ENCODE peak calls at places on chromosomes 16 and 17, in seven cellular contexts. C, N, R, T, U, F and B are unnamed samples.

GRCh38 chr17:63827801-63828221 is 348 bp upstream of the FTSJ3 start:
- DNase-seq in C (no peak), N (no peak), T (no peak), F (no peak), R (no peak), U (no peak), B (no peak)

GRCh38 chr17:77728022-77728671 is 230.4 kb upstream of the TNRC6C start:
- DNase-seq in R (peak; percentile 14), T (no peak), F (peak; percentile 76), U (no peak), C (peak; percentile 78), N (no peak), B (peak; percentile 52)

GRCh38 chr17:42403150-42403549 is 14.9 kb upstream of the STAT3 start:
- DNase-seq in T (no peak), C (no peak), N (no peak), U (peak; percentile 50), F (no peak), R (no peak), B (no peak)

GRCh38 chr17:45729284-45729907 is 54.7 kb upstream of the CRHR1 start:
- DNase-seq in R (no peak), T (no peak), U (no peak), C (no peak), F (peak; percentile 13), N (peak; percentile 29), B (no peak)

GRCh38 chr17:63838586-63839184 is 3.8 kb downstream of the SMARCD2 start:
- DNase-seq in C (no peak), R (peak; percentile 94), T (peak; percentile 96), F (peak; percentile 99), N (peak; percentile 98), U (peak; percentile 75), B (peak; percentile 95)

GRCh38 chr16:546909-547770 is 13.1 kb upstream of the PRR35 start:
- DNase-seq in U (peak; percentile 90), R (peak; percentile 42), N (no peak), T (peak; percentile 46), C (no peak), F (no peak), B (peak; percentile 63)

GRCh38 chr16:85234310-85235235 is 122.3 kb upstream of the CIBAR2 start:
- DNase-seq in C (peak; percentile 46), T (peak; percentile 90), N (peak; percentile 89), U (peak; percentile 65), R (peak; percentile 92), F (no peak), B (peak; percentile 72)

GRCh38 chr16:5030251-5030870 is 3.4 kb downstream of the NAGPA start:
- DNase-seq in C (no peak), T (no peak), R (no peak), U (no peak), F (no peak), N (no peak), B (no peak)

GRCh38 chr17:29569245-29569950 is 897 bp downstream of the TP53I13 start:
- DNase-seq in R (no peak), U (no peak), F (peak; percentile 72), C (no peak), T (no peak), N (peak; percentile 68), B (no peak)

GRCh38 chr17:28973414-28973813 is 22.1 kb upstream of the PHF12 start:
- DNase-seq in R (peak; percentile 84), U (no peak), N (no peak), C (no peak), F (no peak), T (peak; percentile 71), B (peak; percentile 41)

GRCh38 chr17:27646232-27646631 is 15.2 kb downstream of the LGALS9 start:
- DNase-seq in T (no peak), C (no peak), N (no peak), R (no peak), F (no peak), U (peak; percentile 53), B (no peak)

GRCh38 chr16:31713071-31713944 is 160.3 kb upstream of the ZNF267 start:
- DNase-seq in U (peak; percentile 93), F (peak; percentile 98), N (peak; percentile 96), R (peak; percentile 95), C (peak; percentile 78), T (peak; percentile 94), B (peak; percentile 90)

GRCh38 chr17:73705594-73705993 is 61.3 kb upstream of the SDK2 start:
- DNase-seq in F (no peak), C (peak; percentile 17), R (peak; percentile 43), N (no peak), T (peak; percentile 13), U (no peak), B (peak; percentile 90)

GRCh38 chr16:82062645-82063058 is 27.6 kb downstream of the HSD17B2 start:
- DNase-seq in N (no peak), C (no peak), R (peak; percentile 81), F (peak; percentile 54), U (no peak), T (peak; percentile 59), B (peak; percentile 49)

GRCh38 chr17:79925242-79925957 is 86.2 kb upstream of the CBX4 start:
- DNase-seq in T (peak; percentile 66), N (no peak), F (no peak), C (no peak), R (peak; percentile 63), U (peak; percentile 89), B (no peak)

GRCh38 chr16:29821663-29822115 is 1.4 kb downstream of the MVP start:
- DNase-seq in T (peak; percentile 79), F (no peak), R (peak; percentile 83), U (peak; percentile 67), N (no peak), C (no peak), B (peak; percentile 87)

GRCh38 chr16:76653390-76654026 is 376.3 kb downstream of the CNTNAP4 start:
- DNase-seq in R (peak; percentile 63), C (peak; percentile 17), F (no peak), T (peak; percentile 65), U (no peak), N (no peak), B (peak; percentile 74)

GRCh38 chr17:73623247-73623646 is 21.0 kb downstream of the SDK2 start:
- DNase-seq in N (no peak), R (no peak), U (no peak), C (no peak), T (no peak), F (no peak), B (no peak)

GRCh38 chr17:73231363-73231762 is 30.3 kb downstream of the CPSF4L start:
- DNase-seq in U (peak; percentile 40), N (no peak), T (peak; percentile 28), C (no peak), R (peak; percentile 27), F (no peak), B (no peak)

GRCh38 chr17:39787038-39787437 is 49.3 kb downstream of the GRB7 start:
- DNase-seq in F (no peak), R (no peak), U (no peak), C (no peak), T (no peak), N (no peak), B (no peak)

GRCh38 chr16:49493836-49494235 is 120.2 kb downstream of the C16orf78 start:
- DNase-seq in N (peak; percentile 44), T (no peak), C (no peak), F (peak; percentile 70), U (no peak), R (no peak), B (no peak)

GRCh38 chr17:973053-973452 is 6.5 kb downstream of the NXN start:
- DNase-seq in T (no peak), N (no peak), F (no peak), U (peak; percentile 4), C (no peak), R (no peak), B (no peak)

GRCh38 chr16:84913315-84913714 is 93.5 kb downstream of the CRISPLD2 start:
- DNase-seq in C (no peak), T (no peak), N (peak; percentile 84), F (no peak), U (no peak), R (no peak), B (no peak)

GRCh38 chr17:69269174-69269998 is 40.8 kb upstream of the ABCA10 start:
- DNase-seq in U (no peak), F (no peak), R (peak; percentile 78), N (no peak), T (peak; percentile 74), C (peak; percentile 9), B (peak; percentile 62)

GRCh38 chr16:57091200-57091989 is 988 bp upstream of the CPNE2 start:
- DNase-seq in U (peak; percentile 70), T (peak; percentile 25), R (peak; percentile 42), F (peak; percentile 89), N (peak; percentile 80), C (no peak), B (peak; percentile 29)

DNA sequence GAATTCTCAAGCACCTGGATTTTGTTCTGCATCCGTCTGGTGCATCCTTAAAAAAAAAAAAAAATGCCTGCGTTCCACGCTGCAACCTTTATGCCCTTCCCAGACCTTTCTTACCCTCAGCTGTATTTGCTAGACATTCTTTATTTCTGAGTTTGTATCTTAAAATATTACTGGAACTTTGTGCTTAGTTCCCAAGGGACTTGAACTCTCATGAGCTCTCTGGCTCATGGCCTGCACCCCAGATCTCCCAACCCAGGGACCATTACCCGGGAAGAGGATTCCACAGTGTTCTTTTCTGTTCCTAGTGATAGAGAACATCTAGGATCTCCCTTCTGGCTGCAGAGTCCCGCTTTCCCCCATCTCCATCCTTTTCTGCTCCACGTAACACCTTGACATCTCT is 28.9 kb upstream of the CLEC18A start:
- DNase-seq in U (no peak), F (no peak), R (no peak), T (no peak), C (no peak), N (peak; percentile 60), B (no peak)
- H3K4me3 ChIP-seq in U (no peak overlapping the region), F (no peak overlapping the region), R (no peak overlapping the region), T (no peak overlapping the region), C (no peak overlapping the region), N (no peak overlapping the region), B (no peak overlapping the region)

GRCh38 chr16:8493885-8494487 is 96.3 kb downstream of the TMEM114 start:
- DNase-seq in R (no peak), F (no peak), T (no peak), C (no peak), U (no peak), N (no peak), B (no peak)
- TF ChIP-seq CTCF in R (no peak), F (no peak), T (no peak), C (no peak), U (no peak), N (no peak), B (no peak)

DNA sequence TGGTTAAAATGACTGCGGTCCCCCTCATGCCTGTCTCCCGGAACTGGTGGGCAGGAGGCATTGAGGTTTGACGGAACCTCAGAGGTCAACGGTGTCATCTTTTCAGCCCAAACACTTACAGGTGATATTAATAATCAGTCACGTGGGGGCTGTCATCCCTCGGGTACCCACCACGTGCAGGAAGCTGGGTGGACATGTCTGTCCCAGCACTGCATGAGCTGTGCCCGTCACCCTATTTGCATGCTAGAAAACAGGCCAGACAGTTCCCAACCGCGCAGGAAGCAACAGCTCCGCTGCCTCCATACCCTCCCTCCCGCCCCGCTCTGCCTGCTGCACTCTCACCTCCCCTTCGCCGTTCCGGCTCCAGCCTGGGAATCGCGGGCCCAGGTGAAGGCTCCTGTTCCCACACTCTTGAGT is 1.4 kb downstream of the SYNGR3 start:
- DNase-seq in C (no peak), R (no peak), N (no peak), T (no peak), F (no peak), U (peak; percentile 67), B (no peak)
- H3K4me3 ChIP-seq in C (no peak overlapping the region), R (peak overlapping the region; percentile 36), N (no peak overlapping the region), T (no peak overlapping the region), F (no peak overlapping the region), U (no peak overlapping the region), B (no peak overlapping the region)

GRCh38 chr17:3965123-3965800 is 1.0 kb upstream of the ATP2A3 start:
- DNase-seq in N (peak; percentile 77), F (peak; percentile 92), U (peak; percentile 91), C (no peak), R (peak; percentile 58), T (peak; percentile 38), B (peak; percentile 19)
- TF ChIP-seq CTCF in N (no peak), F (no peak), U (no peak), C (no peak), R (no peak), T (no peak), B (no peak)